ENCODE peak calls at places on chromosome 15, in eight cellular contexts. S is brain microvascular endothelial cell; A is mucosa of gallbladder; X is pancreas; C is foreskin fibroblast; J is nephron progenitor cell; T is activated T-helper 1 cell treated with Interleukin-2 at 50 U/mL for 16 hours; M is activated CD8-positive, alpha-beta memory T cell treated with anti-CD3 and anti-CD28 coated beads for 48 hours. E is an unnamed sample.

GRCh38 chr15:80852676-80853075 is 73.5 kb downstream of the CEMIP start:
- DNase-seq in S (no peak), A (peak), X (no peak), C (no peak), J (no peak), T (no peak), M (no peak), E (no peak)

GRCh38 chr15:31236184-31237041 is 90.2 kb upstream of the KLF13 start:
- DNase-seq in S (peak), A (peak), X (peak), C (peak), J (no peak), T (no peak), M (no peak), E (no peak)

GRCh38 chr15:72474466-72474911 is 359 bp downstream of the ARIH1 start:
- DNase-seq in S (no peak), A (no peak), X (peak), C (no peak), J (peak), T (peak), M (peak), E (no peak)

GRCh38 chr15:34038023-34038403 is 991 bp downstream of the AVEN start:
- DNase-seq in S (peak), A (no peak), X (no peak), C (no peak), J (no peak), T (no peak), M (no peak), E (no peak)

GRCh38 chr15:78913012-78913411 is 31.8 kb downstream of the CTSH start:
- DNase-seq in S (no peak), A (no peak), X (no peak), C (no peak), J (no peak), T (no peak), M (no peak), E (no peak)

GRCh38 chr15:59523702-59524101 is 85.7 kb downstream of the FAM81A start:
- DNase-seq in S (no peak), A (no peak), X (no peak), C (no peak), J (no peak), T (no peak), M (no peak), E (no peak)

GRCh38 chr15:54109014-54109413 is 130.8 kb downstream of the UNC13C start:
- DNase-seq in S (no peak), A (no peak), X (no peak), C (no peak), J (no peak), T (no peak), M (no peak), E (no peak)

GRCh38 chr15:56082263-56082761 is 88.9 kb upstream of the NEDD4 start:
- DNase-seq in S (no peak), A (no peak), X (no peak), C (no peak), J (no peak), T (no peak), M (no peak), E (no peak)

GRCh38 chr15:27990411-27991338 is 108.4 kb downstream of the OCA2 start:
- DNase-seq in S (no peak), A (no peak), X (no peak), C (peak), J (no peak), T (no peak), M (no peak), E (no peak)

GRCh38 chr15:101194246-101195138 is 57.4 kb downstream of the CHSY1 start:
- DNase-seq in S (no peak), A (no peak), X (no peak), C (no peak), J (no peak), T (no peak), M (no peak), E (no peak)

GRCh38 chr15:48230498-48230897 is 24.4 kb downstream of the SLC12A1 start:
- DNase-seq in S (no peak), A (no peak), X (no peak), C (no peak), J (no peak), T (no peak), M (no peak), E (no peak)

E was measured in effector CD8-positive, alpha-beta T cell.